ENCODE peak calls at places on chromosomes 5 and 9, in ten cellular contexts. One of them, this sample, is unnamed.
A peak's percentile ranks its signal among the peaks of the same experiment; 100 is the strongest.

GRCh38 chr5:93186031-93186682 is 394.9 kb downstream of the NR2F1-AS1 start:
- DNase-seq in ovary: no peak
- DNase-seq in activated CD8-positive, alpha-beta T cell treated with anti-CD3 and anti-CD28 coated beads for 36 hours: no peak
- DNase-seq in anterior cingulate cortex: no peak
- DNase-seq in HT1080: peak; percentile 78
- DNase-seq in iPS DF 19.7: no peak
- DNase-seq in stimulated activated CD4-positive, alpha-beta T cell treated with anti-CD3 and anti-CD28 coated beads, Interleukin-2, amount 100 ng/mL, for 48 hours: no peak
- DNase-seq in ELF-1: no peak
- DNase-seq in kidney tubule cell: peak; percentile 84
- DNase-seq in sciatic nerve: no peak
- DNase-seq in this sample: no peak

GRCh38 chr5:94693043-94693822 is 74.8 kb downstream of the SLF1 start:
- DNase-seq in ovary: no peak
- DNase-seq in activated CD8-positive, alpha-beta T cell treated with anti-CD3 and anti-CD28 coated beads for 36 hours: no peak
- DNase-seq in anterior cingulate cortex: no peak
- DNase-seq in HT1080: peak; percentile 81
- DNase-seq in iPS DF 19.7: no peak
- DNase-seq in stimulated activated CD4-positive, alpha-beta T cell treated with anti-CD3 and anti-CD28 coated beads, Interleukin-2, amount 100 ng/mL, for 48 hours: no peak
- DNase-seq in ELF-1: no peak
- DNase-seq in kidney tubule cell: peak; percentile 50
- DNase-seq in sciatic nerve: no peak
- DNase-seq in this sample: no peak

GRCh38 chr5:92634883-92635282 is 946.1 kb downstream of the NR2F1-AS1 start:
- DNase-seq in ovary: no peak
- DNase-seq in activated CD8-positive, alpha-beta T cell treated with anti-CD3 and anti-CD28 coated beads for 36 hours: no peak
- DNase-seq in anterior cingulate cortex: no peak
- DNase-seq in HT1080: no peak
- DNase-seq in iPS DF 19.7: no peak
- DNase-seq in stimulated activated CD4-positive, alpha-beta T cell treated with anti-CD3 and anti-CD28 coated beads, Interleukin-2, amount 100 ng/mL, for 48 hours: no peak
- DNase-seq in ELF-1: no peak
- DNase-seq in kidney tubule cell: no peak
- DNase-seq in sciatic nerve: no peak
- DNase-seq in this sample: no peak

GRCh38 chr9:78493166-78493742 is 196.3 kb downstream of the PSAT1 start:
- DNase-seq in ovary: no peak
- DNase-seq in activated CD8-positive, alpha-beta T cell treated with anti-CD3 and anti-CD28 coated beads for 36 hours: no peak
- DNase-seq in anterior cingulate cortex: no peak
- DNase-seq in HT1080: no peak
- DNase-seq in iPS DF 19.7: no peak
- DNase-seq in stimulated activated CD4-positive, alpha-beta T cell treated with anti-CD3 and anti-CD28 coated beads, Interleukin-2, amount 100 ng/mL, for 48 hours: no peak
- DNase-seq in ELF-1: no peak
- DNase-seq in kidney tubule cell: no peak
- DNase-seq in sciatic nerve: no peak
- DNase-seq in this sample: no peak

GRCh38 chr5:159849437-159850191 is 66.7 kb upstream of the ADRA1B start:
- DNase-seq in ovary: no peak
- DNase-seq in activated CD8-positive, alpha-beta T cell treated with anti-CD3 and anti-CD28 coated beads for 36 hours: no peak
- DNase-seq in anterior cingulate cortex: no peak
- DNase-seq in HT1080: peak; percentile 92
- DNase-seq in iPS DF 19.7: no peak
- DNase-seq in stimulated activated CD4-positive, alpha-beta T cell treated with anti-CD3 and anti-CD28 coated beads, Interleukin-2, amount 100 ng/mL, for 48 hours: no peak
- DNase-seq in ELF-1: no peak
- DNase-seq in kidney tubule cell: peak; percentile 92
- DNase-seq in sciatic nerve: no peak
- DNase-seq in this sample: no peak

GRCh38 chr5:157347301-157348048 is 81.6 kb downstream of the CYFIP2 start:
- DNase-seq in ovary: no peak
- DNase-seq in activated CD8-positive, alpha-beta T cell treated with anti-CD3 and anti-CD28 coated beads for 36 hours: no peak
- DNase-seq in anterior cingulate cortex: no peak
- DNase-seq in HT1080: no peak
- DNase-seq in iPS DF 19.7: no peak
- DNase-seq in stimulated activated CD4-positive, alpha-beta T cell treated with anti-CD3 and anti-CD28 coated beads, Interleukin-2, amount 100 ng/mL, for 48 hours: no peak
- DNase-seq in ELF-1: no peak
- DNase-seq in kidney tubule cell: no peak
- DNase-seq in sciatic nerve: no peak
- DNase-seq in this sample: no peak

GRCh38 chr5:10077721-10078551 is 171.8 kb downstream of the ATPSCKMT start:
- DNase-seq in ovary: no peak
- DNase-seq in activated CD8-positive, alpha-beta T cell treated with anti-CD3 and anti-CD28 coated beads for 36 hours: no peak
- DNase-seq in anterior cingulate cortex: no peak
- DNase-seq in HT1080: no peak
- DNase-seq in iPS DF 19.7: no peak
- DNase-seq in stimulated activated CD4-positive, alpha-beta T cell treated with anti-CD3 and anti-CD28 coated beads, Interleukin-2, amount 100 ng/mL, for 48 hours: no peak
- DNase-seq in ELF-1: no peak
- DNase-seq in kidney tubule cell: no peak
- DNase-seq in sciatic nerve: no peak
- DNase-seq in this sample: no peak

GRCh38 chr9:37984672-37985611 is 81.0 kb upstream of the SLC25A51 start:
- DNase-seq in ovary: no peak
- DNase-seq in activated CD8-positive, alpha-beta T cell treated with anti-CD3 and anti-CD28 coated beads for 36 hours: no peak
- DNase-seq in anterior cingulate cortex: no peak
- DNase-seq in HT1080: peak; percentile 85
- DNase-seq in iPS DF 19.7: no peak
- DNase-seq in stimulated activated CD4-positive, alpha-beta T cell treated with anti-CD3 and anti-CD28 coated beads, Interleukin-2, amount 100 ng/mL, for 48 hours: no peak
- DNase-seq in ELF-1: peak; percentile 73
- DNase-seq in kidney tubule cell: peak; percentile 54
- DNase-seq in sciatic nerve: no peak
- DNase-seq in this sample: no peak